ENCODE peak calls at places on chromosomes 6 and 20, in six cellular contexts. I, L, M, J, R and E are unnamed samples.

GRCh38 chr6:33075568-33076405 is at the start of gene HLA-DPB1:
- DNase-seq in M (peak), I (peak), R (peak), L (peak), J (peak), E (no peak)

GRCh38 chr6:147279423-147279822 is 75.2 kb downstream of the STXBP5 start:
- DNase-seq in M (no peak), R (no peak), L (no peak), J (peak), I (peak), E (no peak)

GRCh38 chr6:56833873-56834272 is 121.0 kb upstream of the BEND6 start:
- DNase-seq in L (no peak), M (no peak), R (no peak), J (no peak), I (no peak), E (no peak)

GRCh38 chr6:153140299-153140698 is 9.2 kb upstream of the RGS17 start:
- DNase-seq in M (no peak), L (peak), J (no peak), R (no peak), I (no peak), E (no peak)

GRCh38 chr6:125906158-125906998 is 50.2 kb upstream of the HINT3 start:
- DNase-seq in R (peak), J (peak), M (peak), I (peak), L (no peak), E (no peak)

GRCh38 chr6:3356056-3356823 is 97.5 kb downstream of the PSMG4 start:
- DNase-seq in M (peak), L (peak), I (peak), R (peak), J (peak), E (peak)

GRCh38 chr6:15431762-15432495 is 186.1 kb downstream of the JARID2 start:
- DNase-seq in I (peak), L (no peak), R (peak), J (peak), M (no peak), E (no peak)

GRCh38 chr6:157272372-157272771 is 50.9 kb downstream of the TMEM242 start:
- DNase-seq in L (no peak), R (no peak), J (no peak), I (no peak), M (no peak), E (no peak)

GRCh38 chr6:152695317-152696043 is 2.2 kb upstream of the MYCT1 start:
- DNase-seq in J (peak), I (no peak), L (no peak), R (no peak), M (no peak), E (no peak)

GRCh38 chr6:11018225-11018624 is 25.9 kb downstream of the ELOVL2 start:
- DNase-seq in J (no peak), M (no peak), R (no peak), L (no peak), I (no peak), E (no peak)

GRCh38 chr20:62539646-62540045 is 63.9 kb upstream of the GATA5 start:
- DNase-seq in R (no peak), I (no peak), M (peak), L (no peak), J (no peak), E (no peak)

GRCh38 chr6:161136655-161137054 is 137.2 kb downstream of the AGPAT4 start:
- DNase-seq in M (peak), R (no peak), L (no peak), I (no peak), J (no peak), E (no peak)

GRCh38 chr20:46367967-46368901 is 38.2 kb downstream of the ELMO2 start:
- DNase-seq in L (peak), I (no peak), R (no peak), J (no peak), M (no peak), E (no peak)

GRCh38 chr6:30612687-30613248 is 4.3 kb downstream of the PPP1R10 start:
- DNase-seq in L (no peak), M (no peak), R (peak), J (peak), I (peak), E (no peak)

GRCh38 chr20:64057628-64058498 is 5.1 kb upstream of the TCEA2 start:
- DNase-seq in J (peak), R (peak), M (peak), L (peak), I (peak), E (no peak)

GRCh38 chr6:105645958-105646357 is 243.1 kb upstream of the PREP start:
- DNase-seq in R (no peak), L (no peak), J (no peak), I (no peak), M (no peak), E (no peak)

GRCh38 chr20:38260025-38260377 is 534 bp downstream of the KIAA1755 start:
- DNase-seq in J (no peak), R (no peak), I (no peak), L (no peak), M (peak), E (no peak)

GRCh38 chr6:132931937-132932336 is 117.6 kb downstream of the RPS12 start:
- DNase-seq in I (peak), J (peak), R (peak), L (no peak), M (no peak), E (no peak)

GRCh38 chr6:48570656-48571055 is 459.7 kb upstream of the PTCHD4 start:
- DNase-seq in J (no peak), M (no peak), I (no peak), R (no peak), L (no peak), E (no peak)

GRCh38 chr6:157054531-157054979 is 268.8 kb downstream of the TMEM242 start:
- DNase-seq in R (no peak), M (no peak), J (no peak), L (no peak), I (no peak), E (no peak)

GRCh38 chr6:9516207-9516606 is 898.7 kb downstream of the TFAP2A start:
- DNase-seq in L (no peak), M (no peak), R (peak), I (peak), J (peak), E (peak)

GRCh38 chr6:16929814-16930213 is 168.6 kb upstream of the ATXN1 start:
- DNase-seq in J (peak), R (peak), I (peak), M (no peak), L (no peak), E (no peak)

GRCh38 chr6:152296648-152297376 is 340.4 kb downstream of the SYNE1 start:
- DNase-seq in M (no peak), R (no peak), I (no peak), J (no peak), L (no peak), E (no peak)

GRCh38 chr6:106520711-106521367 is 108.5 kb downstream of the RTN4IP1 start:
- DNase-seq in R (no peak), M (no peak), J (no peak), L (no peak), I (no peak), E (no peak)

GRCh38 chr6:34053721-34054120 is 92.2 kb downstream of the GRM4 start:
- DNase-seq in M (no peak), J (no peak), R (no peak), I (no peak), L (no peak), E (no peak)

GRCh38 chr20:39897058-39897457 is 792.0 kb downstream of the MAFB start:
- DNase-seq in L (no peak), M (no peak), J (peak), R (peak), I (peak), E (no peak)

GRCh38 chr6:74735304-74735703 is 470.5 kb downstream of the COL12A1 start:
- DNase-seq in R (peak), I (peak), M (no peak), L (no peak), J (peak), E (no peak)

GRCh38 chr6:163405412-163406309 is 8.9 kb upstream of the QKI start:
- DNase-seq in J (no peak), L (no peak), R (no peak), M (no peak), I (peak), E (no peak)

GRCh38 chr6:72561629-72562028 is 60.2 kb upstream of the KCNQ5 start:
- DNase-seq in M (peak), J (no peak), L (no peak), I (no peak), R (no peak), E (no peak)

GRCh38 chr20:2042400-2042799 is 48.5 kb upstream of the PDYN start:
- DNase-seq in I (peak), R (peak), M (no peak), J (peak), L (no peak), E (no peak)

GRCh38 chr6:122286512-122286911 is 112.9 kb upstream of the HSF2 start:
- DNase-seq in L (no peak), I (peak), R (no peak), M (no peak), J (peak), E (no peak)

GRCh38 chr20:60584221-60584620 is 626.0 kb downstream of the CDH26 start:
- DNase-seq in R (no peak), M (no peak), L (no peak), J (no peak), I (no peak), E (no peak)

GRCh38 chr6:53565886-53566285 is 21.0 kb upstream of the GCLC start:
- DNase-seq in J (no peak), R (no peak), M (no peak), I (peak), L (no peak), E (no peak)

GRCh38 chr20:50312682-50313187 is 122.1 kb downstream of the CEBPB start:
- DNase-seq in I (peak), J (peak), L (no peak), R (peak), M (no peak), E (peak)

GRCh38 chr6:6969761-6970223 is 138.0 kb upstream of the RREB1 start:
- DNase-seq in I (no peak), L (no peak), R (no peak), J (no peak), M (peak), E (peak)

GRCh38 chr6:117585647-117586046 is 16.7 kb downstream of the GOPC start:
- DNase-seq in M (no peak), L (no peak), R (no peak), I (no peak), J (no peak), E (no peak)